ENCODE peak calls at places on chromosomes 4 and X, in four cellular contexts. B is dorsolateral prefrontal cortex; S is CD4-positive, alpha-beta T cell; I is B cell. A is an unnamed sample.

GRCh38 chr4:109332926-109333464 is 30.5 kb upstream of the COL25A1 start:
- DNase-seq in B (no peak), S (no peak), I (no peak), A (no peak)

GRCh38 chr4:8435656-8436121 is 4.8 kb downstream of the ACOX3 start:
- DNase-seq in I (peak; percentile 56), B (no peak), S (peak; percentile 21), A (no peak)

GRCh38 chr4:27024807-27025206 is 164.2 kb downstream of the STIM2 start:
- DNase-seq in B (no peak), S (no peak), I (no peak), A (no peak)

GRCh38 chr4:2296621-2297601 is 35.0 kb upstream of the MXD4 start:
- DNase-seq in S (no peak), I (no peak), B (no peak), A (peak; percentile 58)

GRCh38 chr4:75895744-75896314 is 6.4 kb downstream of the PPEF2 start:
- DNase-seq in S (no peak), B (no peak), I (no peak), A (no peak)

GRCh38 chrX:120463241-120463640 is 5.9 kb downstream of the LAMP2 start:
- DNase-seq in S (no peak), I (no peak), B (no peak), A (no peak)

GRCh38 chrX:96770315-96770714 is 85.7 kb downstream of the DIAPH2 start:
- DNase-seq in B (no peak), I (no peak), S (no peak), A (no peak)

GRCh38 chr4:183158062-183158461 is 59.0 kb downstream of the WWC2 start:
- DNase-seq in S (no peak), I (no peak), B (no peak), A (no peak)

GRCh38 chr4:89572224-89572858 is 264.6 kb downstream of the SNCA start:
- DNase-seq in S (no peak), B (no peak), I (no peak), A (no peak)

GRCh38 chr4:30056016-30056415 is 664.2 kb upstream of the PCDH7 start:
- DNase-seq in I (no peak), B (no peak), S (no peak), A (no peak)

GRCh38 chrX:8981742-8982141 is 52.2 kb downstream of the FAM9B start:
- DNase-seq in S (no peak), B (no peak), I (no peak), A (no peak)

GRCh38 chrX:137896123-137896522 is 330.2 kb downstream of the ZIC3 start:
- DNase-seq in S (no peak), B (no peak), I (no peak), A (no peak)

GRCh38 chrX:133655914-133656265 is 240.6 kb upstream of the GPC4 start:
- DNase-seq in S (no peak), I (no peak), B (no peak), A (no peak)

GRCh38 chrX:1212532-1212931 is at the start of gene CRLF2:
- DNase-seq in S (no peak), B (no peak), I (no peak), A (no peak)

GRCh38 chr4:67744561-67745283 is 9.5 kb downstream of the GNRHR start:
- DNase-seq in I (no peak), B (no peak), S (no peak), A (no peak)

GRCh38 chr4:172692701-172693100 is 475.9 kb upstream of the GALNT7 start:
- DNase-seq in I (no peak), B (no peak), S (no peak), A (no peak)

GRCh38 chrX:45842916-45843315 is 642.2 kb upstream of the DIPK2B start:
- DNase-seq in B (no peak), S (no peak), I (no peak), A (no peak)

GRCh38 chrX:45842207-45842900 is 641.7 kb upstream of the DIPK2B start:
- DNase-seq in I (no peak), B (no peak), S (no peak), A (no peak)

GRCh38 chrX:45845142-45845541 is 644.5 kb upstream of the DIPK2B start:
- DNase-seq in S (no peak), I (no peak), B (no peak), A (no peak)

GRCh38 chrX:45846328-45846727 is 645.7 kb upstream of the DIPK2B start:
- DNase-seq in I (no peak), B (no peak), S (no peak), A (no peak)

DNA sequence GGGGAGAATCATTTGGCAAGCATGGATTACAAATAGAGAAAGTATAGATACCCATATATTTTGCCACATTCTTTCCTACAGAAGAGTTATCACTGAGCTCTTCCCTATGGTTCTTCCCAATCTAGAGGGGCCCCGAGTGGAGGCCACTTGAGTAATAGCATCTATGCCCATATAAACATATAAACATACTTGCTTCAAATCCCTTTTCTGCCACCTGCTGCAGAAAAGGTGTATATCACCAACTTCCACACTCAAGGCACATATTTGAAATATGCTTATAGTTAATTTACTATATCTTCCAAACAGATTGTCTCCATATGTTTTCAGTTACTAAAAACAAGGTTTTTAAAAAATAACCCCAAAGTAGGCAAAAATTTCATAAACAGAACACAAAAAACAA is 642.8 kb upstream of the DIPK2B start:
- DNase-seq in S (no peak), I (no peak), B (no peak), A (no peak)
- TF ChIP-seq CTCF in S (peak; percentile 37), I (peak; percentile 33), B (no peak), A (peak; percentile 23)

DNA sequence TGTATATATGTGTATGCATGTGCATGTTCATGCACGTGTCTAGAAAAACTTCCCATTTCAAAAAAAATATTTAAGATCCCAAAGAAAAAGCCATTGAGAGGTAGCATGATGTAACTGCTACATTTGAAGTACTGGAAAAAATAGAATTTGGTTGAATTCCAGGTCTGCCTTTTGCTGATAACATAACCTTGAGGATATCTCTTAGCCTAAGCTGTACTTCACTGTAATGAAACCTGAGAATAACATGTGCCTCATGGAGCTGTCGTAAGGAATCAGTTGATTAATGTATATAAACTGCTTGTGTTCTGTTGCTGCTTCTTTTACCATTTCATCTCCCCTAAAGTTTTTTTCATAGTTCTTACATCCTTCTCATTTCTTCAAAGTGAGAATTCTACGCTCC is 351.8 kb downstream of the GRIA2 start:
- DNase-seq in S (no peak), I (no peak), B (no peak), A (no peak)
- TF ChIP-seq CTCF in S (no peak), I (no peak), B (no peak), A (no peak)

GRCh38 chr4:177667687-177668086 is 225.4 kb upstream of the AGA start:
- DNase-seq in S (no peak), I (no peak), B (no peak), A (no peak)
- TF ChIP-seq CTCF in S (no peak), I (no peak), B (no peak), A (peak; percentile 45)

GRCh38 chrX:12970691-12971202 is 4.2 kb upstream of the TMSB4X start:
- DNase-seq in B (no peak), I (no peak), S (no peak), A (no peak)
- TF ChIP-seq CTCF in B (peak; percentile 42), I (peak; percentile 21), S (peak; percentile 22), A (peak; percentile 62)

DNA sequence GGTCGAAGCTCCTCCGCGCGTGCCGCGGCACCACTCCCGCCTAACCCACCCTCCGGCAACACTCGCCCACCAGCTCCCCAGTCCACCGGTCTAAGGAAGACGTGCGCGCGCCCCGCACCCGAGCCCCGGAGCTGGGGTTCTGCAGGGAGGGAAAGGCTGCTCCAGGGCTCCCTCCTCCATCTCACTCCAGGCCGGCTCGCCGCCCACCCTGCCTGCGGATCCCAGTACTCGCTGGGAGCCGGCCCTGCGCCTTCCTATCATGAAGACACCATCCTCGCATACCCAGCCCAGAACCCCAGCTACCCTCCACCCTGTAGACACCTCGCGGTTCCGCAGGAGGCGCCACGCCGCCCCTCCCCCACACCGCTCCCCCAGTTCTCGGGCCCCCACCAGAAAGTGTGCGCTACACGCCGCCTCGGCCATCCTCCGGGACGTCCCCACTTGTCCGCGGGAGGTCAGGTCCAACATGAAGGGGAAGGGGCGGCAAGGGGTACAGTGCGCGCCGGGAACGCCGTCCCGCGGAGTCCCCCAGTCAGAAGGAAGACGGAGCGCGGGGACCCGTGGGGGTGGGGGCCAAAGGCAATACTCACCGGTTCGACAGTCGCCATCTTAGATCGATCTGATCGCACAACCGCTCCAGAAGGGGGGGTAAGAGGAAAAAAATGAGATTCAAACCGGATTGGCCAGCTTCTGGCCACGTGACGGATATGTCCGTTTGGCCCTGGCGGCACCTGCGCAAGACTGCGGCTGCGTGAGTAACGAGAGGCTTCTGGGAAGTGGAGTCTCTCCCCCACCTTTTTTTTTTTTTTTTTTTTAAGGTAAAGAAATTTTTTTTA is at the start of gene EIF4E:
- DNase-seq in S (peak; percentile 90), I (peak; percentile 99), B (peak; percentile 94), A (peak; percentile 93)
- TF ChIP-seq CTCF in S (peak; percentile 34), I (peak; percentile 67), B (peak; percentile 31), A (peak; percentile 53)

GRCh38 chr4:93791570-93792195 is 36.9 kb upstream of the ATOH1 start:
- DNase-seq in B (peak; percentile 56), I (no peak), S (no peak), A (no peak)
- TF ChIP-seq CTCF in B (peak; percentile 82), I (peak; percentile 64), S (no peak), A (peak; percentile 94)

DNA sequence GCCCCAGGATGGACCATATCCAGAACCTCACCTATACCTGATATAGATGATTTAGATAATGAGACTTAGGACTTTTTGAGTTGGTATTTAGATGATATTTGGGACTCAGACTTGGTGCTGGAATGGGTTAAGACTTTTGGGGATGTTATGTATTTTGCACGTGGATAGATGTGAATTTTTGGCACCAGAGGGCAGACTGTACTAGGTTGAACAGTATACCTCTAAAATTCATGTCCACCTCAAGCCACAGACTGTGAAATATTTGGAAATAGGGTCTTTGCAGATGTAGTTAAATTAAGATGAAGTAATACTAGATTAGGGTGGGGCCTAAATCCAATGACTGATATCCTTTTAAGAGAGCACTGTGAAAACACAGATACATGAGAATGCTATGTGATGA is 15.6 kb downstream of the RBM41 start:
- DNase-seq in I (no peak), S (no peak), B (no peak), A (no peak)
- TF ChIP-seq CTCF in I (no peak), S (no peak), B (no peak), A (no peak)

GRCh38 chr4:44725861-44726820 is at the start of gene GNPDA2:
- DNase-seq in I (peak; percentile 87), B (peak; percentile 85), S (peak; percentile 69), A (peak; percentile 88)
- TF ChIP-seq CTCF in I (no peak), B (peak; percentile 40), S (no peak), A (no peak)

DNA sequence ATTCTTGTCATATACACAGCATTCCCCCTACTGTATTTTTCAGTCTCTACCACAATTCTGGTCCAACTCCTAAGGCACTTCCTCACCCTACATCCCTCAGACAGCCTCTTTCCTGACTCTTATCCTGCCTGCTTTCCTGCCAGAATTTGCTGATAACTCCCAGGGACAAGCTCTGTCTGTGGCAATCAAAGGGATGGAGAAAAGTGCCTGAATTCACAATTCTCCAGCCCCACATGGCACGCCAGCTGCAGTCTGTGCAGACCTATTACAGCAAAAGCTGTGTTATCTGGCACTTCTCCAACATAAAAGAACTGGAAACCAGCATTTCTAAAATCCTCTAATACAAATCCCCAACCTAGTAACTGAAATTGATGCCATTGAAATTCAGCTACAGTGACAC is 404.8 kb downstream of the KLHL13 start:
- DNase-seq in S (no peak), I (no peak), B (no peak), A (no peak)
- TF ChIP-seq CTCF in S (no peak), I (no peak), B (no peak), A (no peak)

A was measured in type B pancreatic cell.